ENCODE peak calls at places on chromosomes 5 and 9, in nine cellular contexts. E is A549, G is trophoblast cell, Y is PC-9, Z is HCT116, Q is IMR-90, W is osteoblast, S is neuronal stem cell, H is Karpas-422. K is an unnamed sample. For H3K9me3 and H3K4me1, the result is how much of the 10 kb centered on the place peaks cover.

GRCh38 chr9:119963798-119964372 is 594.6 kb upstream of the BRINP1 start:
- DNase-seq in W (peak), Q (peak), Z (peak), Y (peak), E (peak), G (peak), S (peak), H (no peak), K (peak)

GRCh38 chr9:122219856-122220672 is 8.7 kb downstream of the LHX6 start:
- DNase-seq in Y (no peak), Q (no peak), Z (no peak), E (no peak), W (peak), S (no peak), H (no peak), G (no peak), K (no peak)

GRCh38 chr5:14009575-14009974 is 65.1 kb upstream of the DNAH5 start:
- DNase-seq in G (no peak), H (no peak), Q (peak), W (no peak), Z (no peak), S (no peak), E (peak), Y (no peak), K (no peak)

GRCh38 chr9:129458155-129458661 is 162.7 kb downstream of the C9orf50 start:
- DNase-seq in S (no peak), Q (no peak), Y (no peak), H (no peak), Z (no peak), G (no peak), E (no peak), W (peak), K (no peak)

GRCh38 chr5:116576043-116576713 is 1.6 kb upstream of the SEMA6A start:
- DNase-seq in H (peak), G (peak), W (peak), Q (peak), Y (no peak), E (peak), S (peak), Z (peak), K (peak)

GRCh38 chr9:95724253-95724991 is 151.1 kb upstream of the ERCC6L2 start:
- DNase-seq in Z (no peak), E (no peak), G (no peak), S (no peak), H (no peak), Y (no peak), Q (no peak), W (no peak), K (no peak)

GRCh38 chr5:31502506-31502905 is 29.4 kb downstream of the DROSHA start:
- DNase-seq in Z (no peak), S (no peak), W (no peak), H (no peak), G (no peak), Q (peak), E (no peak), Y (no peak), K (no peak)

GRCh38 chr9:129630967-129631672 is 5.2 kb downstream of the NTMT1 start:
- DNase-seq in Y (no peak), E (no peak), Z (no peak), H (no peak), G (peak), S (no peak), Q (peak), W (peak), K (no peak)

GRCh38 chr9:138023394-138024124 is 146.0 kb downstream of the CACNA1B start:
- DNase-seq in W (no peak), Y (no peak), S (no peak), Q (no peak), Z (no peak), H (no peak), E (no peak), G (no peak), K (no peak)

GRCh38 chr9:132030626-132031325 is 48.9 kb downstream of the MED27 start:
- DNase-seq in H (no peak), Z (no peak), G (no peak), S (no peak), W (no peak), E (no peak), Q (no peak), Y (no peak), K (no peak)

GRCh38 chr5:151155149-151155776 is 2.3 kb downstream of the ANXA6 start:
- DNase-seq in Q (peak), W (no peak), E (no peak), Z (no peak), S (no peak), Y (no peak), H (no peak), G (no peak), K (no peak)

GRCh38 chr9:94005272-94005901 is 50.2 kb upstream of the BARX1 start:
- DNase-seq in Y (no peak), H (no peak), W (peak), Z (no peak), S (no peak), G (no peak), E (no peak), Q (peak), K (no peak)

GRCh38 chr5:68953151-68953884 is 140.5 kb upstream of the SLC30A5 start:
- DNase-seq in G (no peak), Z (no peak), Q (no peak), H (no peak), W (no peak), S (no peak), E (no peak), Y (no peak), K (no peak)

GRCh38 chr9:103991698-103992097 is 102.4 kb upstream of the SMC2 start:
- DNase-seq in E (no peak), Z (no peak), H (no peak), Q (no peak), G (no peak), Y (no peak), S (no peak), W (no peak), K (no peak)

GRCh38 chr5:1312206-1312605 is 17.3 kb upstream of the TERT start:
- DNase-seq in Z (no peak), H (no peak), Y (no peak), G (no peak), S (no peak), E (no peak), Q (no peak), W (no peak), K (no peak)

GRCh38 chr5:123344819-123345426 is 78.3 kb downstream of the CEP120 start:
- DNase-seq in Y (peak), S (peak), E (peak), H (no peak), G (peak), W (no peak), Z (no peak), Q (peak), K (no peak)

GRCh38 chr9:65426231-65426630 is 141.2 kb upstream of the FOXD4L5 start:
- DNase-seq in Z (no peak), Q (no peak), S (no peak), Y (no peak), E (no peak), G (no peak), H (no peak), W (no peak), K (no peak)

GRCh38 chr9:65420771-65421170 is 135.8 kb upstream of the FOXD4L5 start:
- DNase-seq in G (no peak), E (no peak), Q (no peak), H (no peak), S (no peak), Z (no peak), W (no peak), Y (no peak), K (no peak)
- H3K9me3 ChIP-seq in G (under half), E (under half), Q (under half), H (under half), S (under half), Z (under half), W (under half), Y (under half), K (under half)

GRCh38 chr5:135491038-135491551 is 38.9 kb upstream of the TIFAB start:
- DNase-seq in Z (no peak), H (no peak), Y (no peak), Q (no peak), S (no peak), G (no peak), W (no peak), E (no peak), K (no peak)

GRCh38 chr5:135491552-135492318 is 39.6 kb upstream of the TIFAB start:
- DNase-seq in E (no peak), S (no peak), Q (no peak), G (peak), Z (no peak), Y (peak), H (no peak), W (no peak), K (peak)

GRCh38 chr5:135489466-135490244 is 37.5 kb upstream of the TIFAB start:
- DNase-seq in G (no peak), H (no peak), E (no peak), Q (no peak), S (no peak), Z (no peak), W (no peak), Y (no peak), K (no peak)

GRCh38 chr5:135488727-135489465 is 36.7 kb upstream of the TIFAB start:
- DNase-seq in W (peak), S (peak), Z (peak), E (peak), G (no peak), H (no peak), Q (peak), Y (peak), K (no peak)

GRCh38 chr5:135490245-135491037 is 38.3 kb upstream of the TIFAB start:
- DNase-seq in S (no peak), Z (no peak), H (no peak), Q (no peak), W (no peak), G (no peak), E (no peak), Y (no peak), K (no peak)
- H3K4me2 ChIP-seq in S (peak), Z (no peak), H (no peak), Q (no peak), W (peak), G (peak), E (no peak), Y (no peak), K (no peak)

DNA sequence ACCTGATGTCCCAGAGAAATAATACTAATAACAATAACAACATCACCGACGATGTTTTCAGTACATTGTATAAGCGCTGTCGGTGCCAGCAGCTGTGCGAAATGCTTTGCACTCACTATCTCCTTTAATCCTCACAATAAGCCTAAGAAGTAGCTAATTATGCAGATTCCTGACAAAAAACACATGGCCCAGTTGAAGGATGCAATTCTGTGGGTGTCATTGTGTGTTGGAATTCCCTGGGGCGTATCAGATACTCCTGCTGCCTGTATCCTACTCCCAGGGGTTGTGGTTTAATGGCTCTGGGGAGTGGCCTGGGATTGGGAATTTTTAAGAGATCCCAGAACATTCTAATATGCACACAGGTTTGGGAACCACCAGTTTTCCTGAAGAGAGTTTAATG is 154.0 kb downstream of the RGS3 start:
- DNase-seq in Z (no peak), Y (no peak), H (no peak), Q (no peak), G (no peak), W (no peak), E (no peak), S (no peak), K (no peak)
- H3K4me1 ChIP-seq in Z (under half), Y (under half), H (under half), Q (under half), G (under half), W (half or more), E (under half), S (under half), K (under half)

GRCh38 chr5:141421489-141421855 is 621 bp downstream of the PCDHGA11 start:
- DNase-seq in G (no peak), Q (no peak), Y (no peak), S (no peak), Z (no peak), E (no peak), H (no peak), W (no peak), K (no peak)

GRCh38 chr5:141419074-141419880 is 1.6 kb upstream of the PCDHGA11 start:
- DNase-seq in S (no peak), Z (no peak), Y (no peak), G (no peak), E (no peak), W (no peak), Q (no peak), H (no peak), K (no peak)

GRCh38 chr5:141422742-141423291 is 2.0 kb downstream of the PCDHGA11 start:
- DNase-seq in Z (no peak), H (no peak), S (no peak), Y (no peak), E (no peak), W (no peak), Q (no peak), G (no peak), K (no peak)

GRCh38 chr5:141420855-141421488 is at the start of gene PCDHGA11:
- DNase-seq in Y (peak), S (no peak), H (no peak), E (peak), G (peak), Q (peak), Z (peak), W (peak), K (no peak)
- H3K9me3 ChIP-seq in Y (under half), S (half or more), H (under half), E (half or more), G (under half), Q (half or more), Z (under half), W (under half), K (under half)

DNA sequence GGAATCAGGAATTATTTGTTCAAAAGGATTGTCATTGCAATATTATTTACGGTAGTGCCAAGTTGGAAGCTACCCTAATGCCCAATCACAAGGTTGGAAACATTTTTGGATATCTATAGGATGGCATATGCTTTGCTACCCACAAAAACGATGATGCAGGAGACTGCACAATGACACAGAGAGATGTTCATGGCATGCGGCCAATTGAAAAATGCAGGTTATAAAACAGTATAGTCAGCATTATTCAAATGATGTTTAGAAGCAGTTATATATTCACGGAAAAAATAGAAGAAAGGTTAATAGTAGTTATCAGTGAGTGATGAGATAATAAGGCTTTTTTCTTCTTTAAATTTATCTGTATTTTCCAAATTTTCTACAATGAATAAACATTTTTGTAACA is 5.9 kb upstream of the ACSL6 start:
- DNase-seq in G (no peak), E (no peak), W (no peak), Z (no peak), Q (no peak), Y (no peak), S (no peak), H (no peak), K (no peak)
- H3K4me2 ChIP-seq in G (no peak), E (no peak), W (no peak), Z (no peak), Q (no peak), Y (no peak), S (no peak), H (no peak), K (no peak)

GRCh38 chr5:56853710-56854109 is 38.4 kb downstream of the MAP3K1 start:
- DNase-seq in Z (no peak), G (no peak), Q (no peak), Y (no peak), W (no peak), H (no peak), S (no peak), E (no peak), K (no peak)
- H3K4me1 ChIP-seq in Z (under half), G (under half), Q (under half), Y (under half), W (under half), H (under half), S (under half), E (under half), K (under half)

GRCh38 chr5:140796718-140797095 is 2.1 kb downstream of the PCDHA2 start:
- DNase-seq in G (no peak), W (no peak), Y (no peak), S (no peak), H (no peak), E (no peak), Z (no peak), Q (no peak), K (no peak)

GRCh38 chr5:140800816-140801493 is at the start of gene PCDHA3:
- DNase-seq in W (peak), Z (no peak), G (no peak), H (peak), Y (no peak), E (peak), S (no peak), Q (peak), K (no peak)

GRCh38 chr5:140791111-140791510 is 3.5 kb upstream of the PCDHA2 start:
- DNase-seq in Q (no peak), W (no peak), Y (no peak), Z (no peak), H (no peak), G (no peak), E (no peak), S (no peak), K (no peak)

GRCh38 chr5:140794594-140795258 is at the start of gene PCDHA2:
- DNase-seq in Z (no peak), E (peak), Q (no peak), W (no peak), S (no peak), Y (no peak), G (no peak), H (peak), K (no peak)

GRCh38 chr5:140795259-140795641 is 598 bp downstream of the PCDHA2 start:
- DNase-seq in G (no peak), Y (no peak), S (no peak), W (peak), E (peak), Q (no peak), Z (no peak), H (no peak), K (no peak)
- H3K9me3 ChIP-seq in G (under half), Y (under half), S (under half), W (under half), E (under half), Q (under half), Z (under half), H (under half), K (under half)

GRCh38 chr5:157561105-157561504 is 14.5 kb downstream of the ADAM19 start:
- DNase-seq in H (no peak), G (no peak), E (no peak), Y (no peak), Q (no peak), Z (no peak), W (no peak), S (no peak), K (no peak)
- H3K4me2 ChIP-seq in H (no peak), G (no peak), E (no peak), Y (no peak), Q (peak), Z (no peak), W (no peak), S (no peak), K (no peak)

DNA sequence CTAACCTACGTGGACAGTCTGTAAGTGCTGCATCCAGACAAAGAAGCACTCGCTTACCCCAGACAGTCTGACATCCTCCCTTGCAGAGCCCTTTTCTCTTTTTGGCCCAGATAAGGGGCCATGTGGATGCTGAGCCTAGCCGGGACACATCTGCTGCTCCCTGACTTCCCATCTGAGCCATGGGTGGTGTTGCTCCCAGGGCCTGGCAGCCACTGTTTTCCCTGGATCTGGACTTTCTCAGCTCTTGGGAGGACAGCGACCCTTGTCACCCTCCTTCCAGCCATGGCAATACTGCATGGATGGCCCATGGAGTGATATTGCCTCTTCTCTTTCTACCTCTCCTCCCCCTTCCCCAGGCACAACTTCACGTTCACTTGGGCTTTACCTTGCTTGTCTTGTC is 4.2 kb downstream of the NEURL1B start:
- DNase-seq in G (no peak), E (no peak), H (no peak), W (peak), Z (no peak), Q (no peak), Y (no peak), S (no peak), K (no peak)
- H3K4me1 ChIP-seq in G (under half), E (under half), H (under half), W (under half), Z (under half), Q (under half), Y (under half), S (under half), K (under half)

GRCh38 chr9:75389096-75389495 is 300.8 kb downstream of the OSTF1 start:
- DNase-seq in Q (no peak), E (no peak), H (no peak), Z (no peak), Y (no peak), W (no peak), G (no peak), S (no peak), K (no peak)

GRCh38 chr9:75382126-75382525 is 293.8 kb downstream of the OSTF1 start:
- DNase-seq in G (peak), S (no peak), E (no peak), Z (no peak), Y (no peak), H (no peak), Q (no peak), W (no peak), K (no peak)

GRCh38 chr9:75390951-75391350 is 302.6 kb downstream of the OSTF1 start:
- DNase-seq in Z (no peak), W (no peak), G (no peak), Y (no peak), Q (no peak), H (no peak), E (no peak), S (no peak), K (no peak)

GRCh38 chr9:75385236-75385635 is 296.9 kb downstream of the OSTF1 start:
- DNase-seq in H (no peak), E (no peak), W (no peak), Q (no peak), S (no peak), Y (no peak), Z (no peak), G (no peak), K (no peak)
- H3K9me3 ChIP-seq in H (under half), E (under half), W (under half), Q (under half), S (under half), Y (under half), Z (under half), G (under half), K (under half)